ENCODE peak calls at places on chromosomes 3 and 15, in six cellular contexts. One of them, this sample, is unnamed.

GRCh38 chr3:181457756-181458155 is 254.0 kb upstream of the SOX2 start:
- DNase-seq in progenitor cell of endocrine pancreas: no peak
- DNase-seq in endothelial cell: no peak
- DNase-seq in body of pancreas: no peak
- DNase-seq in fibroblast of the aortic adventitia: no peak
- DNase-seq in tibial nerve: no peak
- DNase-seq in this sample: no peak

GRCh38 chr3:48502728-48503168 is 1.2 kb downstream of the SHISA5 start:
- DNase-seq in progenitor cell of endocrine pancreas: no peak
- DNase-seq in endothelial cell: no peak
- DNase-seq in body of pancreas: peak; percentile 78
- DNase-seq in fibroblast of the aortic adventitia: no peak
- DNase-seq in tibial nerve: peak; percentile 28
- DNase-seq in this sample: no peak

GRCh38 chr3:158768881-158769518 is 32.9 kb upstream of the MFSD1 start:
- DNase-seq in progenitor cell of endocrine pancreas: no peak
- DNase-seq in endothelial cell: no peak
- DNase-seq in body of pancreas: no peak
- DNase-seq in fibroblast of the aortic adventitia: peak; percentile 98
- DNase-seq in tibial nerve: peak; percentile 68
- DNase-seq in this sample: no peak

GRCh38 chr3:122392868-122393844 is 9.2 kb downstream of the FAM162A start:
- DNase-seq in progenitor cell of endocrine pancreas: no peak
- DNase-seq in endothelial cell: peak; percentile 8
- DNase-seq in body of pancreas: peak; percentile 33
- DNase-seq in fibroblast of the aortic adventitia: peak; percentile 72
- DNase-seq in tibial nerve: no peak
- DNase-seq in this sample: peak; percentile 30

GRCh38 chr3:65619391-65620298 is 419.1 kb downstream of the MAGI1 start:
- DNase-seq in progenitor cell of endocrine pancreas: no peak
- DNase-seq in endothelial cell: peak; percentile 37
- DNase-seq in body of pancreas: no peak
- DNase-seq in fibroblast of the aortic adventitia: peak; percentile 52
- DNase-seq in tibial nerve: no peak
- DNase-seq in this sample: no peak

GRCh38 chr15:74613953-74614743 is 1.5 kb upstream of the CLK3 start:
- DNase-seq in progenitor cell of endocrine pancreas: no peak
- DNase-seq in endothelial cell: peak; percentile 76
- DNase-seq in body of pancreas: no peak
- DNase-seq in fibroblast of the aortic adventitia: no peak
- DNase-seq in tibial nerve: no peak
- DNase-seq in this sample: no peak

GRCh38 chr3:108473711-108474110 is 36.7 kb downstream of the MYH15 start:
- DNase-seq in progenitor cell of endocrine pancreas: no peak
- DNase-seq in endothelial cell: no peak
- DNase-seq in body of pancreas: no peak
- DNase-seq in fibroblast of the aortic adventitia: no peak
- DNase-seq in tibial nerve: no peak
- DNase-seq in this sample: no peak

GRCh38 chr3:11784962-11785361 is 61.7 kb downstream of the TAMM41 start:
- DNase-seq in progenitor cell of endocrine pancreas: no peak
- DNase-seq in endothelial cell: no peak
- DNase-seq in body of pancreas: no peak
- DNase-seq in fibroblast of the aortic adventitia: no peak
- DNase-seq in tibial nerve: no peak
- DNase-seq in this sample: no peak

GRCh38 chr3:63135362-63135761 is 142.7 kb upstream of the SYNPR start:
- DNase-seq in progenitor cell of endocrine pancreas: no peak
- DNase-seq in endothelial cell: no peak
- DNase-seq in body of pancreas: no peak
- DNase-seq in fibroblast of the aortic adventitia: no peak
- DNase-seq in tibial nerve: no peak
- DNase-seq in this sample: no peak

GRCh38 chr15:60079210-60079609 is 75.1 kb downstream of the FOXB1 start:
- DNase-seq in progenitor cell of endocrine pancreas: no peak
- DNase-seq in endothelial cell: peak; percentile 11
- DNase-seq in body of pancreas: no peak
- DNase-seq in fibroblast of the aortic adventitia: no peak
- DNase-seq in tibial nerve: no peak
- DNase-seq in this sample: no peak

GRCh38 chr3:42804831-42805821 is 836 bp upstream of the HIGD1A start:
- DNase-seq in progenitor cell of endocrine pancreas: peak; percentile 17
- DNase-seq in endothelial cell: peak; percentile 38
- DNase-seq in body of pancreas: peak; percentile 59
- DNase-seq in fibroblast of the aortic adventitia: peak; percentile 20
- DNase-seq in tibial nerve: no peak
- DNase-seq in this sample: peak; percentile 31

GRCh38 chr3:16280671-16281070 is 15.7 kb downstream of the OXNAD1 start:
- DNase-seq in progenitor cell of endocrine pancreas: no peak
- DNase-seq in endothelial cell: no peak
- DNase-seq in body of pancreas: no peak
- DNase-seq in fibroblast of the aortic adventitia: peak; percentile 16
- DNase-seq in tibial nerve: no peak
- DNase-seq in this sample: no peak

GRCh38 chr3:158460929-158461328 is 110.1 kb upstream of the MLF1 start:
- DNase-seq in progenitor cell of endocrine pancreas: no peak
- DNase-seq in endothelial cell: no peak
- DNase-seq in body of pancreas: no peak
- DNase-seq in fibroblast of the aortic adventitia: peak; percentile 35
- DNase-seq in tibial nerve: no peak
- DNase-seq in this sample: no peak

GRCh38 chr15:70051948-70052633 is 45.6 kb downstream of the TLE3 start:
- DNase-seq in progenitor cell of endocrine pancreas: no peak
- DNase-seq in endothelial cell: no peak
- DNase-seq in body of pancreas: no peak
- DNase-seq in fibroblast of the aortic adventitia: no peak
- DNase-seq in tibial nerve: no peak
- DNase-seq in this sample: no peak

GRCh38 chr3:188360364-188360881 is 206.5 kb downstream of the LPP start:
- DNase-seq in progenitor cell of endocrine pancreas: no peak
- DNase-seq in endothelial cell: no peak
- DNase-seq in body of pancreas: no peak
- DNase-seq in fibroblast of the aortic adventitia: no peak
- DNase-seq in tibial nerve: no peak
- DNase-seq in this sample: no peak

GRCh38 chr3:14425574-14426304 is 23.3 kb downstream of the SLC6A6 start:
- DNase-seq in progenitor cell of endocrine pancreas: no peak
- DNase-seq in endothelial cell: no peak
- DNase-seq in body of pancreas: no peak
- DNase-seq in fibroblast of the aortic adventitia: no peak
- DNase-seq in tibial nerve: no peak
- DNase-seq in this sample: peak; percentile 64

GRCh38 chr3:181326637-181327223 is 337.2 kb upstream of the DNAJC19 start:
- DNase-seq in progenitor cell of endocrine pancreas: no peak
- DNase-seq in endothelial cell: peak; percentile 10
- DNase-seq in body of pancreas: no peak
- DNase-seq in fibroblast of the aortic adventitia: peak; percentile 54
- DNase-seq in tibial nerve: peak; percentile 5
- DNase-seq in this sample: peak; percentile 26

GRCh38 chr3:149382091-149382467 is 4.6 kb upstream of the TM4SF1 start:
- DNase-seq in progenitor cell of endocrine pancreas: no peak
- DNase-seq in endothelial cell: no peak
- DNase-seq in body of pancreas: no peak
- DNase-seq in fibroblast of the aortic adventitia: peak; percentile 94
- DNase-seq in tibial nerve: no peak
- DNase-seq in this sample: peak; percentile 45

GRCh38 chr3:150309557-150309956 is 98.5 kb upstream of the TSC22D2 start:
- DNase-seq in progenitor cell of endocrine pancreas: no peak
- DNase-seq in endothelial cell: no peak
- DNase-seq in body of pancreas: no peak
- DNase-seq in fibroblast of the aortic adventitia: peak; percentile 46
- DNase-seq in tibial nerve: no peak
- DNase-seq in this sample: no peak

GRCh38 chr15:46636220-46636619 is 1001.4 kb downstream of the SQOR start:
- DNase-seq in progenitor cell of endocrine pancreas: no peak
- DNase-seq in endothelial cell: no peak
- DNase-seq in body of pancreas: no peak
- DNase-seq in fibroblast of the aortic adventitia: no peak
- DNase-seq in tibial nerve: no peak
- DNase-seq in this sample: no peak
- TF ChIP-seq CTCF in progenitor cell of endocrine pancreas: peak; percentile 23
- TF ChIP-seq CTCF in endothelial cell: no peak
- TF ChIP-seq CTCF in body of pancreas: no peak
- TF ChIP-seq CTCF in fibroblast of the aortic adventitia: no peak
- TF ChIP-seq CTCF in tibial nerve: no peak
- TF ChIP-seq CTCF in this sample: no peak

GRCh38 chr3:73141531-73141930 is 80.1 kb downstream of the EBLN2 start:
- DNase-seq in progenitor cell of endocrine pancreas: no peak
- DNase-seq in endothelial cell: no peak
- DNase-seq in body of pancreas: peak; percentile 27
- DNase-seq in fibroblast of the aortic adventitia: peak; percentile 9
- DNase-seq in tibial nerve: peak; percentile 79
- DNase-seq in this sample: no peak

GRCh38 chr3:73143821-73144237 is 82.4 kb downstream of the EBLN2 start:
- DNase-seq in progenitor cell of endocrine pancreas: no peak
- DNase-seq in endothelial cell: no peak
- DNase-seq in body of pancreas: no peak
- DNase-seq in fibroblast of the aortic adventitia: peak; percentile 12
- DNase-seq in tibial nerve: peak; percentile 31
- DNase-seq in this sample: no peak

GRCh38 chr3:73144828-73145227 is 83.4 kb downstream of the EBLN2 start:
- DNase-seq in progenitor cell of endocrine pancreas: no peak
- DNase-seq in endothelial cell: no peak
- DNase-seq in body of pancreas: no peak
- DNase-seq in fibroblast of the aortic adventitia: no peak
- DNase-seq in tibial nerve: no peak
- DNase-seq in this sample: no peak

GRCh38 chr3:73144276-73144675 is 82.8 kb downstream of the EBLN2 start:
- DNase-seq in progenitor cell of endocrine pancreas: no peak
- DNase-seq in endothelial cell: no peak
- DNase-seq in body of pancreas: no peak
- DNase-seq in fibroblast of the aortic adventitia: peak; percentile 12
- DNase-seq in tibial nerve: peak; percentile 29
- DNase-seq in this sample: no peak

DNA sequence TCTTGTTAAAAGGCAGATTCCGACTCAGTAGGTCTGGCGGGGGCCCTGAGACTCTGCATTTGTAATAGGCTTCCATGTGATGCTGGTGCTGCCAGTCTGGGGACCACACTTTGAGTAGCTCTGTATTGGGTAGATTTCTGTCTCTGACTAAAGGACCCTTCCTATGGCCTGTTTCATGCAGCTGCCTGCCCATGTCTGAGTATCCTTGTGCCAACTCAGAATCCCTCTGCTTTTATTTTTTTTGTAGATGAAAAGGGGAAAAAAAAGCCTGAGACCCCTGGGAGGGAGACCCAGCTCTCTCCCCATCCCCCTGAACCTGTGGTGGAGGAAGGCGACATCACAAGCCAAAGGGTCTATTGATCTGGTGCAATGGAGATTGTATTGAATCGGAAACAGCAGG is 81.9 kb downstream of the EBLN2 start:
- DNase-seq in progenitor cell of endocrine pancreas: no peak
- DNase-seq in endothelial cell: no peak
- DNase-seq in body of pancreas: no peak
- DNase-seq in fibroblast of the aortic adventitia: no peak
- DNase-seq in tibial nerve: no peak
- DNase-seq in this sample: no peak
- TF ChIP-seq CTCF in progenitor cell of endocrine pancreas: no peak
- TF ChIP-seq CTCF in endothelial cell: no peak
- TF ChIP-seq CTCF in body of pancreas: no peak
- TF ChIP-seq CTCF in fibroblast of the aortic adventitia: no peak
- TF ChIP-seq CTCF in tibial nerve: no peak
- TF ChIP-seq CTCF in this sample: no peak

GRCh38 chr15:22885105-22885504 is 46.6 kb downstream of the NIPA2 start:
- DNase-seq in progenitor cell of endocrine pancreas: no peak
- DNase-seq in endothelial cell: no peak
- DNase-seq in body of pancreas: no peak
- DNase-seq in fibroblast of the aortic adventitia: no peak
- DNase-seq in tibial nerve: no peak
- DNase-seq in this sample: no peak

GRCh38 chr15:22881739-22882440 is 43.4 kb downstream of the NIPA2 start:
- DNase-seq in progenitor cell of endocrine pancreas: no peak
- DNase-seq in endothelial cell: no peak
- DNase-seq in body of pancreas: no peak
- DNase-seq in fibroblast of the aortic adventitia: no peak
- DNase-seq in tibial nerve: no peak
- DNase-seq in this sample: no peak

GRCh38 chr15:22883196-22883595 is 44.7 kb downstream of the NIPA2 start:
- DNase-seq in progenitor cell of endocrine pancreas: no peak
- DNase-seq in endothelial cell: no peak
- DNase-seq in body of pancreas: no peak
- DNase-seq in fibroblast of the aortic adventitia: no peak
- DNase-seq in tibial nerve: no peak
- DNase-seq in this sample: no peak

GRCh38 chr15:22887157-22887951 is 48.9 kb downstream of the NIPA2 start:
- DNase-seq in progenitor cell of endocrine pancreas: no peak
- DNase-seq in endothelial cell: no peak
- DNase-seq in body of pancreas: no peak
- DNase-seq in fibroblast of the aortic adventitia: peak; percentile 36
- DNase-seq in tibial nerve: no peak
- DNase-seq in this sample: no peak

DNA sequence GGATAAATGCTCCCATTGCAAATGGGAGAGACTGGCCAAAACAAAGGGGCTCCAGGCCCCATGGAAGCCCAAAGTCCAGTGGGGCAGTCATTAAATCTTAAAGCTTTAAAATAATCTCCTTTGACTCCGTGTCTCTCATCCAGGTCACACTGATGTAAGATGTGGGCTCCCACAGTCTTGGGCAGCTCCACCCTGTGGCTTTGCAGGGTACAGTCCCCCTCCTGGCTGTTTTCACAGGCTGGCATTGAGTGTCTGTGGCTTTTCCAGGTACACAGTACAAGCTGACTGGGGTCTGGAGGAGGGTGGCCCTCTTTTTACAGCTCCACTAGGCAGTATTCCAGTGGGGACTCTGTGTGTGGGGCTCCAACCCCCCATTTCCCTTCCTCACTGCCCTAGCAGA is 45.9 kb downstream of the NIPA2 start:
- DNase-seq in progenitor cell of endocrine pancreas: no peak
- DNase-seq in endothelial cell: no peak
- DNase-seq in body of pancreas: peak; percentile 45
- DNase-seq in fibroblast of the aortic adventitia: no peak
- DNase-seq in tibial nerve: no peak
- DNase-seq in this sample: no peak
- TF ChIP-seq CTCF in progenitor cell of endocrine pancreas: peak; percentile 34
- TF ChIP-seq CTCF in endothelial cell: no peak
- TF ChIP-seq CTCF in body of pancreas: peak; percentile 16
- TF ChIP-seq CTCF in fibroblast of the aortic adventitia: no peak
- TF ChIP-seq CTCF in tibial nerve: peak; percentile 16
- TF ChIP-seq CTCF in this sample: peak; percentile 10

DNA sequence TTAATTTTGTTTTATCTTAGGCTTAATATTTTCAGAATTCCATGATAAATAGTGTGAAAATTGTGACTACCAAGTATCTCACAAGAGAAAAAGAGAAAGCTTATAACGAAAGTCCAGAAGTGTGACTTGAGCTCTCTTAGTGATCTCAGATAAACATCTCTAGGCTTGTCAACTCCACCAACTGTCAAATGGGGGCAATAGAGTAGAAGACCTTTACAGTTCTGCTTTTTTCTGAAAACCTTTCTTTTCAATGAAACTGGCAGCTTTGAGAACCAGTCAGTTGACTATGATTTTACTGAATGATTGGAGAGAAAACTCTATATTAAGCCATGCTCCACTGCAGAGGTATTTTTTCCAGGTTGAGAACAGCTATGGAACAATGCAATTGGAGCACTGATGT is 119.2 kb upstream of the TP63 start:
- DNase-seq in progenitor cell of endocrine pancreas: no peak
- DNase-seq in endothelial cell: no peak
- DNase-seq in body of pancreas: no peak
- DNase-seq in fibroblast of the aortic adventitia: no peak
- DNase-seq in tibial nerve: no peak
- DNase-seq in this sample: peak; percentile 15
- TF ChIP-seq CTCF in progenitor cell of endocrine pancreas: no peak
- TF ChIP-seq CTCF in endothelial cell: no peak
- TF ChIP-seq CTCF in body of pancreas: no peak
- TF ChIP-seq CTCF in fibroblast of the aortic adventitia: no peak
- TF ChIP-seq CTCF in tibial nerve: no peak
- TF ChIP-seq CTCF in this sample: peak; percentile 52

GRCh38 chr15:42984534-42985034 is 64.0 kb upstream of the TTBK2 start:
- DNase-seq in progenitor cell of endocrine pancreas: no peak
- DNase-seq in endothelial cell: no peak
- DNase-seq in body of pancreas: no peak
- DNase-seq in fibroblast of the aortic adventitia: no peak
- DNase-seq in tibial nerve: no peak
- DNase-seq in this sample: no peak
- TF ChIP-seq CTCF in progenitor cell of endocrine pancreas: no peak
- TF ChIP-seq CTCF in endothelial cell: peak; percentile 62
- TF ChIP-seq CTCF in body of pancreas: no peak
- TF ChIP-seq CTCF in fibroblast of the aortic adventitia: peak; percentile 23
- TF ChIP-seq CTCF in tibial nerve: no peak
- TF ChIP-seq CTCF in this sample: no peak

This sample was measured in GM13976.